ENCODE peak calls at places on chromosomes 4 and X, in five cellular contexts. J is activated B cell treated with CpG ODN at 0.5 μM for 24 hours, E is thoracic aorta, T is left ventricle myocardium inferior, G is right lobe of liver. F is an unnamed sample.

GRCh38 chr4:108113229-108113628 is 55.5 kb downstream of the LEF1 start:
- DNase-seq in G (no peak), J (no peak), E (no peak), T (no peak), F (no peak)

GRCh38 chr4:8369426-8370105 is 71.0 kb downstream of the ACOX3 start:
- DNase-seq in J (no peak), G (no peak), E (no peak), T (no peak), F (no peak)

GRCh38 chr4:37628977-37629609 is 57.1 kb downstream of the RELL1 start:
- DNase-seq in G (peak; percentile 67), T (no peak), J (no peak), E (no peak), F (peak; percentile 90)

GRCh38 chrX:7515681-7516413 is 327.1 kb upstream of the VCX start:
- DNase-seq in T (no peak), E (no peak), J (no peak), G (no peak), F (no peak)

GRCh38 chr4:184148871-184149637 is 68.6 kb downstream of the ENPP6 start:
- DNase-seq in J (no peak), E (no peak), T (no peak), G (no peak), F (no peak)

GRCh38 chrX:68433981-68434299 is 645 bp upstream of the OPHN1 start:
- DNase-seq in G (no peak), T (no peak), J (no peak), E (no peak), F (no peak)

GRCh38 chr4:22179124-22179874 is 230.7 kb upstream of the KCNIP4 start:
- DNase-seq in J (no peak), T (no peak), G (no peak), E (no peak), F (no peak)

GRCh38 chr4:125762537-125762936 is 447.8 kb downstream of the FAT4 start:
- DNase-seq in J (no peak), G (no peak), E (no peak), T (no peak), F (no peak)

GRCh38 chr4:16032871-16033505 is 50.8 kb downstream of the PROM1 start:
- DNase-seq in J (no peak), T (no peak), E (no peak), G (no peak), F (no peak)

GRCh38 chr4:3637326-3638016 is 105.2 kb upstream of the LRPAP1 start:
- DNase-seq in J (no peak), G (peak; percentile 30), E (no peak), T (no peak), F (no peak)

GRCh38 chr4:55340246-55340645 is 5.8 kb upstream of the SRD5A3 start:
- DNase-seq in T (no peak), G (no peak), E (no peak), J (no peak), F (no peak)

GRCh38 chr4:94307231-94307840 is 35.3 kb downstream of the HPGDS start:
- DNase-seq in G (no peak), T (no peak), J (no peak), E (no peak), F (no peak)

GRCh38 chr4:84069119-84069518 is 430.0 kb downstream of the NKX6-1 start:
- DNase-seq in J (no peak), E (no peak), T (no peak), G (no peak), F (no peak)

GRCh38 chr4:156870166-156870565 is 101.4 kb downstream of the PDGFC start:
- DNase-seq in T (no peak), G (no peak), E (no peak), J (no peak), F (no peak)

GRCh38 chr4:98682719-98683118 is 24.3 kb upstream of the TSPAN5 start:
- DNase-seq in J (no peak), E (no peak), T (no peak), G (no peak), F (no peak)

GRCh38 chr4:78569291-78569821 is 17.8 kb downstream of the ANXA3 start:
- DNase-seq in T (no peak), J (no peak), E (no peak), G (no peak), F (no peak)

GRCh38 chrX:16711219-16712115 is 1.0 kb downstream of the CTPS2 start:
- DNase-seq in E (no peak), J (no peak), G (peak; percentile 56), T (peak; percentile 16), F (no peak)

GRCh38 chr4:150699599-150699998 is 117.6 kb downstream of the MAB21L2 start:
- DNase-seq in E (no peak), J (no peak), T (no peak), G (no peak), F (no peak)

GRCh38 chr4:153450545-153450917 is 15.6 kb upstream of the TMEM131L start:
- DNase-seq in G (no peak), J (no peak), T (no peak), E (no peak), F (no peak)

GRCh38 chrX:1164322-1165288 is 47.8 kb downstream of the CRLF2 start:
- DNase-seq in G (no peak), J (no peak), E (no peak), T (no peak), F (no peak)

GRCh38 chr4:6499241-6499605 is 26.8 kb upstream of the PPP2R2C start:
- DNase-seq in E (no peak), J (no peak), T (no peak), G (no peak), F (no peak)

GRCh38 chr4:168708108-168708507 is 211.3 kb downstream of the PALLD start:
- DNase-seq in T (no peak), J (no peak), E (no peak), G (no peak), F (no peak)
- TF ChIP-seq CTCF in T (no peak), J (no peak), E (no peak), G (no peak), F (no peak)

DNA sequence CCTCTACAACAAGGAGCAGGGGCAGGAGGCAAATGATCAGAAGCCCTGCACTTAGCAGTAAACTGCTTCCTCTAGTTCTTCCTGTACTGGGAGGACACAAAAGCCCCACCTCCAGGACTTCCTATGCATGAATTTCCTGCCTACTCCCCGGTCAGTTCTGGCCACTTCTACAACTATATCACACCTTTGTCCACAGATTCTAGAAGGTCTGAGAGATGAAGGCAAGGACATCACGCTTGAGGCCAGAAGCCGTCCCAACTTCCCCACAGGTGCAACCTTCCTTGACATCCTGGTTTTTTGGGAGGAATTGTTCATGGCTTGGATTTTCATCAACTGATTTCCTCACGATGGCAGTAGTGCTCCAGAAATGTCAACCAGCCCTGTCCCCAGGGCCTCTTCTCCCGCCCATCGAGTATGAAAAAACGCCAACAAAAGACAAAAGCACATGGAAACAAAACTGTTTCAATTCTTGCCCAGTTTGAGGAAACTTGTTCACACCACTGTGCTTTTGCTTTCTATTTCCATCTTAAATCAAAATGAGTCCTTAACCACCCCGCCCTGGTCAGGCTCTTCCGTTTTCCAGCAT is 206.5 kb upstream of the STK26 start:
- DNase-seq in J (peak; percentile 26), E (no peak), G (peak; percentile 61), T (no peak), F (peak; percentile 20)
- TF ChIP-seq CTCF in J (no peak), E (no peak), G (peak; percentile 58), T (peak; percentile 45), F (no peak)

DNA sequence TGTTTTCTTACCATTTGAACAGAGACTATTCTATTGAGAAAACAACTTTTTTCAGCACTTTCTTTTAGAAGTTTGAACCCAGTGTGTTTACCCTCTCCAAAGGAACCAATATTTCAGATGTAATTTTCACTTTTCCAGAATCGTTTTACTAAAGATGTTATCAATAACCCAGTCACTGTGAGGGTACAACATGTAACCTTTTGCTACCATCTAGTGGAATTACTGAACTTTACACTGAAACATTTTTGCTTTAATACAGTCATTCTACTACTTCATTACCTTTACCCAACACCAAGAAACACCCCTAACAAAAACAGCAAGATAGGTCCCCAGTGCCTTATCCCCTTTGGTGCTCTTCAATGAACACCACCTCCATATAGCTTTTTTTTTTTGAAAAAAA is 33.1 kb upstream of the PRDX4 start:
- DNase-seq in G (no peak), T (no peak), J (no peak), E (no peak), F (no peak)
- TF ChIP-seq CTCF in G (peak; percentile 12), T (no peak), J (no peak), E (no peak), F (no peak)

GRCh38 chr4:57081651-57082349 is 28.4 kb downstream of the IGFBP7 start:
- DNase-seq in G (no peak), T (no peak), J (no peak), E (no peak), F (no peak)

GRCh38 chr4:57077550-57078311 is 32.5 kb downstream of the IGFBP7 start:
- DNase-seq in G (no peak), J (no peak), T (no peak), E (no peak), F (no peak)

GRCh38 chr4:57083107-57083506 is 27.1 kb downstream of the IGFBP7 start:
- DNase-seq in T (no peak), J (no peak), G (no peak), E (no peak), F (no peak)

GRCh38 chr4:57078685-57079521 is 31.3 kb downstream of the IGFBP7 start:
- DNase-seq in T (no peak), G (no peak), E (no peak), J (no peak), F (no peak)

GRCh38 chr4:57080781-57081650 is 29.2 kb downstream of the IGFBP7 start:
- DNase-seq in G (no peak), J (no peak), T (no peak), E (no peak), F (no peak)
- TF ChIP-seq CTCF in G (no peak), J (no peak), T (no peak), E (no peak), F (no peak)

DNA sequence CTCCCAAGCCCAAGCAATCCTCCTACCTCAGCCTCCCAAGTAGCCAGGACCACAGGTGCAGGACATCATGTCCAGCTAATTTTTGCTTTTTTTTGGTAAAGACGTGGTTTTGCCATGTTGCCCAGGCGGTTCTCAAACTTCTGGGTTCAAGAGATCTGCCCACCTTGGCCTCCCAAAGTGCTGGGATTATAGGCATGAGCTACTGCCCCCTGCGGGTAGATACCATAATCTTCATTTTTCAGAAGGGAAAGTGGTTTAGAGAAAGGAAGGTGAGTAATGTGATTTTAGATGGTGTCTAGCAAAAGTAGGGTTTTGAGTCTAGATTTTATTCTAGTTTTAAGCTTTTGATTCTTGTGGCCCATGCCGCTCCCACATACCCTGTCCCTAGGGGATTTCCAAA is 205.3 kb upstream of the CLNK start:
- DNase-seq in T (no peak), E (no peak), J (no peak), G (no peak), F (no peak)
- TF ChIP-seq CTCF in T (no peak), E (no peak), J (no peak), G (no peak), F (no peak)

DNA sequence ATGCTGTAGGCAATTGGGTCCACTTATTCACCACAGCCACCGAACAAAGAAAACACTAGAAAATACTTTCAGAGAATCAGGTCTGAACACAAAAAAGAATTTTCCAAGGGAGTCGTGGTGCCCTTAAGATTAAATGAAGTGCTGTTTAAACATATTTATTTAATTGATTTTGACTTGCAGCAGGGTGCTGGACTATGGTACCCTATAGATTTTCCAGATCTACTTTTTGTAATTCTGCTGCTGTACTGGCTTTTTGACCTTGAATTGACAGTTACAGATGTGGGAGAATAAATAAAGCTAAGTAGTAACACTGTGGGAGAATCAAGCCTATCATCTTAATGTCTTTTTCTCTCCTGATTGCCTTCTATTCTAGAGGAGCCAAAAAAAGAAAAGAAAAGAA is 735.3 kb upstream of the FTHL17 start:
- DNase-seq in E (no peak), J (no peak), T (no peak), G (no peak), F (no peak)
- TF ChIP-seq CTCF in E (no peak), J (no peak), T (no peak), G (no peak), F (no peak)

GRCh38 chr4:40299704-40300336 is 35.3 kb upstream of the CHRNA9 start:
- DNase-seq in E (no peak), J (no peak), T (no peak), G (no peak), F (no peak)
- TF ChIP-seq CTCF in E (no peak), J (no peak), T (no peak), G (no peak), F (no peak)

F was measured in gastrocnemius medialis.